ENCODE peak calls at places on chromosomes 13 and 19, in eight cellular contexts. O is hepatocyte, J is neural progenitor cell, T is fibroblast of lung, Z is H1, F is endothelial cell of umbilical vein, C is IMR-90, I is DND-41. B is an unnamed sample. For H4K20me1, the result is how much of the 10 kb centered on the place peaks cover.

GRCh38 chr13:42594577-42595571 is 20.9 kb downstream of the TNFSF11 start:
- DNase-seq in O (peak), J (peak), T (peak), Z (no peak), F (peak), C (peak), I (peak), B (no peak)

GRCh38 chr13:51856998-51857397 is 4.8 kb upstream of the CCDC70 start:
- DNase-seq in O (no peak), J (no peak), T (no peak), Z (no peak), F (no peak), C (no peak), I (no peak), B (no peak)

GRCh38 chr19:51418707-51419106 is 1.3 kb upstream of the SIGLEC10 start:
- DNase-seq in O (no peak), J (no peak), T (no peak), Z (no peak), F (no peak), C (no peak), I (no peak), B (no peak)

GRCh38 chr13:52832268-52832667 is 16.2 kb downstream of the PCDH8 start:
- DNase-seq in O (no peak), J (no peak), T (no peak), Z (no peak), F (no peak), C (no peak), I (no peak), B (no peak)

GRCh38 chr13:79869326-79869725 is 388.4 kb downstream of the NDFIP2 start:
- DNase-seq in O (peak), J (no peak), T (no peak), Z (no peak), F (peak), C (peak), I (no peak), B (no peak)

GRCh38 chr13:71290963-71291937 is 575.8 kb downstream of the DACH1 start:
- DNase-seq in O (no peak), J (no peak), T (peak), Z (no peak), F (peak), C (peak), I (peak), B (peak)

GRCh38 chr19:13707901-13708300 is 56.4 kb upstream of the MRI1 start:
- DNase-seq in O (no peak), J (no peak), T (peak), Z (no peak), F (no peak), C (no peak), I (no peak), B (no peak)

GRCh38 chr19:38264486-38265212 is at the start of gene SPINT2:
- DNase-seq in O (no peak), J (peak), T (no peak), Z (peak), F (no peak), C (no peak), I (no peak), B (peak)

GRCh38 chr13:36158606-36159005 is 27.4 kb upstream of the DCLK1 start:
- DNase-seq in O (no peak), J (no peak), T (no peak), Z (no peak), F (no peak), C (no peak), I (no peak), B (no peak)

GRCh38 chr19:55657004-55657747 is 2.3 kb downstream of the U2AF2 start:
- DNase-seq in O (no peak), J (no peak), T (no peak), Z (no peak), F (no peak), C (no peak), I (no peak), B (no peak)

GRCh38 chr13:49023441-49023840 is 47.7 kb downstream of the FNDC3A start:
- DNase-seq in O (no peak), J (no peak), T (peak), Z (no peak), F (peak), C (peak), I (no peak), B (peak)

GRCh38 chr13:45897562-45897961 is 46.0 kb upstream of the SIAH3 start:
- DNase-seq in O (no peak), J (no peak), T (no peak), Z (no peak), F (no peak), C (no peak), I (no peak), B (no peak)

GRCh38 chr19:55581828-55582223 is 1.2 kb upstream of the ZNF579 start:
- DNase-seq in O (peak), J (no peak), T (no peak), Z (no peak), F (no peak), C (no peak), I (no peak), B (no peak)

GRCh38 chr13:51292000-51292550 is 47.4 kb upstream of the SERPINE3 start:
- DNase-seq in O (no peak), J (no peak), T (peak), Z (no peak), F (no peak), C (peak), I (no peak), B (no peak)

DNA sequence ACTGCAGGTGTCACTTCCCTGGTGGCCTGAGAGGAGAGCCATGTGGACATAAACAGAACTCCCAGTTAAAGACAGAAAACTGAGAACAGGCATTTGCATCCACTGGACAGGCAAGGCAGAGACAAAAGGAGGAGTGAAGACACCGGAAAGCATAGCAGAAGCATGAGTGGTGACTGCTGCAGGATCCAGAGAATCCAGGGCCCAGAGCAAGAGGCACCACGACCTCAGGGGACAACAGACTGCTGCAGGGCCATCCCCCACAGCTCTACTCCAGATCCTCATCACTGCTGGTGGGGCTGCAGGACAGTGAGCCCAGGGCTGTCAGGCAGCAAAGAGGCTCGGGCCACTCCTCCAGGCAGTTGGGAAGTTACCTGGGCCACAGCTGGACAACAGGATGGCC is 14.5 kb upstream of the ISYNA1 start:
- DNase-seq in O (no peak), J (no peak), T (no peak), Z (no peak), F (no peak), C (no peak), I (no peak), B (no peak)
- H4K20me1 ChIP-seq in O (under half), J (under half), T (under half), Z (under half), F (under half), C (half or more), I (under half), B (under half)

GRCh38 chr13:112496166-112496565 is 91.8 kb downstream of the TUBGCP3 start:
- DNase-seq in O (no peak), J (no peak), T (no peak), Z (no peak), F (no peak), C (no peak), I (no peak), B (no peak)
- H4K20me1 ChIP-seq in O (under half), J (under half), T (under half), Z (under half), F (under half), C (under half), I (under half), B (under half)

DNA sequence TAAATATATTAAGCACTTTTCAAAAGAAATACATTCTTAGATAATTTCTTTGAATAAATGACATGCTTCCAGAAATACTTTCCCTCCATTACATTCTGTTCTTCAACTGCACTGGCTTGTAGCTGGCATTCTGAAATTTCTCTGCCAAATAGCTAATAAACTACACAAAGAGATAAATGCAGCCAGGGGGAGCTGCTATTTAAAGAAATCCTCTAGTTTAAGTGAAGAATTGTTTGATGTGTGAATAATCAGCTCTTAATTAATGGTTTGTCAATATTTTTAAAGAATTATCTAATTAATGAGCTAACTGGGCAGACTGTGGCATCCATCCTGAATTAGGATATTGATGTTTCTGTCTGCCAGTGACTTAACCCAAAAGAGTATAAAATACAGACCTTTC is 30.7 kb downstream of the SLC7A1 start:
- DNase-seq in O (no peak), J (no peak), T (no peak), Z (no peak), F (peak), C (no peak), I (no peak), B (no peak)
- H4K20me1 ChIP-seq in O (under half), J (under half), T (under half), Z (half or more), F (under half), C (half or more), I (half or more), B (half or more)

GRCh38 chr19:42287017-42287825 is 14.7 kb upstream of the PRR19 start:
- DNase-seq in O (no peak), J (no peak), T (no peak), Z (no peak), F (no peak), C (no peak), I (no peak), B (no peak)

GRCh38 chr19:42284641-42285341 is 15.7 kb downstream of the CIC start:
- DNase-seq in O (peak), J (peak), T (no peak), Z (no peak), F (peak), C (no peak), I (peak), B (no peak)

GRCh38 chr19:42286349-42287016 is 15.4 kb upstream of the PRR19 start:
- DNase-seq in O (peak), J (no peak), T (peak), Z (no peak), F (peak), C (peak), I (no peak), B (no peak)

GRCh38 chr19:42285546-42285945 is 16.4 kb upstream of the PRR19 start:
- DNase-seq in O (peak), J (peak), T (no peak), Z (no peak), F (peak), C (no peak), I (no peak), B (no peak)

GRCh38 chr19:42285988-42286348 is 16.0 kb upstream of the PRR19 start:
- DNase-seq in O (no peak), J (no peak), T (no peak), Z (no peak), F (no peak), C (no peak), I (no peak), B (no peak)
- H4K20me1 ChIP-seq in O (under half), J (half or more), T (under half), Z (under half), F (under half), C (under half), I (under half), B (under half)

GRCh38 chr19:10499550-10500246 is 3.5 kb downstream of the KEAP1 start:
- DNase-seq in O (no peak), J (no peak), T (no peak), Z (no peak), F (no peak), C (no peak), I (no peak), B (no peak)
- H4K20me1 ChIP-seq in O (under half), J (under half), T (under half), Z (under half), F (under half), C (under half), I (under half), B (under half)

DNA sequence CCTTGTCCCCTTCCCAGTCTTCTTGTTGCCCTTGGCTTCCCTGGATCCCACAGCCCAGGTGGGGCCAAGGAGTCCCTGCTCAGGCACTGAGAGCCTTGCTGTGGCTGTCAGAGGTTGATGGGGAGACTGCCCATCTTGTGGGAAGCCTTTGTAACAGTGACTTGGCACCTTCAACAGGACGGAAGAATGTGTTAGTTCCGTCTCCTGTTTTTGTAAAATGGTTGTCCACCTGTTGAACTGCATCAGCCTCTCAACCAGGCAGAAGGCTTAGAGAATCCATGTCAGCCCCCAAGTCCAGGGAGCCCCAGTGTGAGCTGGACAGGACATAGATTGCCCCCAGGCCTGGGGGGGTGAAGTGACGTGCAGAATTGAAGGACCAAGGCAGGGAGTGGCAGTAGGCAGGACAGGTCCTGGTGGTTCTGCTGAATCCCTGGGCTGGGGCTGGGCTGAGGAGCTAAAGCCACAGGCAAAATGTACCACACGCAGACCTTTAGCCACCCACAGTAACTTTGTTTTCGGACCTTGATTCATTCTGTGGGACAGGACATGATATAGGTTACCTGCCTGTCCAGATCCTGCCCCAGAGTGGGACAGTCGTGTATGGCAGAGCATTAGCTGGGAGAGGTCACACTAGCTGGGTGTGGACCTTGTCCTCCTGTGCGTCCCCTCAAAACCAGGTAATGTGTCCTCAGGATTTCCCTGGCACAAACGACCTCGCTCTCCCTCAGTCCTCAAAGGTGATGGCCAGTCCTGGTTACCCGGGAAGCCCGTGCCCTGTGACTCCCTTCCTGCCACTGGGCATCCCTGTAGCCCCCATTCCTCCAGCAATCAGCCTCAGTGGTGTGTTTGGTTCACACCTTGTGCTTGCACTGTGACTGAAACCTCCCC is 47.0 kb downstream of the GATAD2A start:
- DNase-seq in O (no peak), J (no peak), T (no peak), Z (no peak), F (no peak), C (no peak), I (no peak), B (no peak)
- H4K20me1 ChIP-seq in O (half or more), J (half or more), T (under half), Z (under half), F (under half), C (half or more), I (half or more), B (under half)

GRCh38 chr19:4969772-4970531 is 1.0 kb downstream of the KDM4B start:
- DNase-seq in O (no peak), J (peak), T (peak), Z (no peak), F (peak), C (no peak), I (peak), B (no peak)
- H4K20me1 ChIP-seq in O (under half), J (half or more), T (under half), Z (under half), F (under half), C (under half), I (under half), B (under half)

GRCh38 chr19:6416658-6417405 is 7.8 kb downstream of the KHSRP start:
- DNase-seq in O (no peak), J (no peak), T (no peak), Z (no peak), F (no peak), C (no peak), I (no peak), B (no peak)

GRCh38 chr19:6414793-6415591 is 9.6 kb downstream of the KHSRP start:
- DNase-seq in O (no peak), J (no peak), T (no peak), Z (no peak), F (no peak), C (no peak), I (no peak), B (no peak)

GRCh38 chr19:6418562-6418932 is 6.1 kb downstream of the KHSRP start:
- DNase-seq in O (no peak), J (no peak), T (no peak), Z (no peak), F (no peak), C (no peak), I (no peak), B (no peak)

GRCh38 chr19:6415592-6416190 is 8.9 kb downstream of the KHSRP start:
- DNase-seq in O (no peak), J (no peak), T (no peak), Z (no peak), F (no peak), C (no peak), I (no peak), B (no peak)

DNA sequence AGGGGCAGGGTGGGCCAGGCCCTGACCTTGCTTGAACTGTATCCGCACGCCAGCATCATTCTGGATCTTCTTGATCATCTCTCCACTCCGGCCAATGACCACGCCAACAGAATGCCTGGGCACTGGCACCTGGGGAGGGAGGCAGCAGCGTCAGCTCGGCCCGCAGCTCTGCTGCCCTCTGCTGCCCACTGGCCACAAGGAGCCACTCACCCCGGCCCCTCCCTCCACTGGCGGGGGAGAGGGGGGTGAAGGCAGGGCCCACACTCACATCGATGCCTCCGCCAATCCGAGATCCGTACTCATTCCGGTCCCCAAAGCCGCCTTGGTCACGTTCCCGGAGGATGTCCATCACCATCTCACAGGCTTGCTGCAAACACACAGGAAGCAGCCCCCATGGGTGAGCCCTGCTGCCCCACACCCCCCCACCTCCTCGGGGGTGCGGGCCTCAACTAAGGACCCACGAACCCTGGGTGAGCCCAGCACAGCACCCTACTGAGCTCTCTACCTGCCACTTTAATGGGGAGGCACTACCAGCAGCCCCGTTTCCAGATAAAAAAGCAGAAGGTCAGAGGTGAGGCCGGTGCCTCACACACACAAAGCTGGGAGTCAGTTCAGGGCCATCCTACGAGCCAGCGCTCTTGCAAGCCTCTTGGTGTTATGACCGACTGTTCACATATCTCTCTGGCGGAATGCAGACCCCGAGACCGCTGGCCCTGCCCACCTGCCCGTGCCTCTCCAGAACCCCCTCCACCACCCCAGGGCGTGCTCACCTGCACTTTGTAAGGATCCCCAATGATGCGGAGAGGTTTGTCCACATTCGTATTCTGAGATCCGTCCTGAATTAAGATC is 6.7 kb downstream of the KHSRP start:
- DNase-seq in O (no peak), J (peak), T (peak), Z (no peak), F (peak), C (peak), I (no peak), B (no peak)
- H4K20me1 ChIP-seq in O (under half), J (half or more), T (under half), Z (half or more), F (under half), C (half or more), I (half or more), B (under half)

DNA sequence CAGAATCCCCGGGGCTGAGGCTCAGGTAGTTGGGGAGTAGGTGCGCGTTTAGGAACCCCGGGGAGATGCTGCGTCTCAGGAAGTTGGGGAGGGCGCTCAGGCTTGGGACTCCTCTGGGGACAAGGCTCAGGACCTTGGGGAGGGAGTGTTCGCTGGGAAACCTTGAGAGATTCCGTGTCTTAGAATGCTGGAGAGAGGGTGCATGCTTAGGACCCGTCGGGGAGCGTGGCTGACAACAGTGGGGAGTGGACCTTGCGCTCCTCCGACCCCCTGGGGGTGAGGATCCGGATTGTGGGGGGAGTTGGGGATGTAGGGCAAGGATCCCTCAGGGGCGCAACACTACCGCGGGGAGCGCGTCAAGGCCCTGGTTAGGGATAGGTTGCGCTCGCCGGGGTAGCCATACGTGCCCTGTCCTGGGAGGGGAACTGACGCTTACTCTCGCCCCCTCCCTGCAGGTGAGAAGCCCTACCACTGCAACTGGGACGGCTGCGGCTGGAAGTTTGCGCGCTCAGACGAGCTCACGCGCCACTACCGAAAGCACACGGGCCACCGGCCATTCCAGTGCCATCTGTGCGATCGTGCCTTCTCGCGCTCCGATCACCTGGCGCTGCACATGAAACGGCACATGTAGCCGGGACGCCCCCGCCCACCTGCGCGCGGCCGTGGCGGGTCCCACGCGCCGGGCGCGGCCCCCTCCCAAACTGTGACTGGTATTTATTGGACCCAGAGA is 1.9 kb downstream of the KLF2 start:
- DNase-seq in O (no peak), J (peak), T (no peak), Z (no peak), F (peak), C (no peak), I (no peak), B (no peak)
- H4K20me1 ChIP-seq in O (under half), J (under half), T (under half), Z (under half), F (under half), C (under half), I (under half), B (under half)